ENCODE peak calls at places on chromosomes 13 and 19, in five cellular contexts. L is germinal center, H is cerebellar nuclear complex, P is T-helper 9 cell, N is activated T-cell treated with anti-CD3 and anti-CD28 coated beads for 1 hour. R is an unnamed sample.

GRCh38 chr13:113182046-113182445 is 23.6 kb downstream of the PROZ start:
- DNase-seq in L (no peak), H (no peak), N (no peak), P (no peak), R (no peak)

GRCh38 chr13:27161980-27162379 is 9.6 kb downstream of the USP12 start:
- DNase-seq in H (no peak), N (no peak), L (no peak), P (no peak), R (no peak)

GRCh38 chr13:49679244-49679643 is 12.0 kb downstream of the EBPL start:
- DNase-seq in L (no peak), N (no peak), H (no peak), P (no peak), R (no peak)

GRCh38 chr19:29878973-29879654 is 62.9 kb upstream of the URI1 start:
- DNase-seq in N (no peak), P (no peak), H (no peak), L (no peak), R (no peak)

GRCh38 chr13:113059891-113060290 is 45.7 kb upstream of the F7 start:
- DNase-seq in L (no peak), P (no peak), H (no peak), N (no peak), R (no peak)

GRCh38 chr19:1069009-1069779 is 2.2 kb downstream of the ARHGAP45 start:
- DNase-seq in N (peak; percentile 63), H (no peak), P (peak; percentile 57), L (peak; percentile 69), R (peak; percentile 63)

GRCh38 chr13:23579072-23579885 is 9.1 kb downstream of the TNFRSF19 start:
- DNase-seq in P (peak; percentile 89), H (no peak), N (peak; percentile 92), L (peak; percentile 91), R (peak; percentile 95)

GRCh38 chr19:1935484-1936208 is 5.3 kb upstream of the CSNK1G2 start:
- DNase-seq in N (no peak), H (no peak), P (no peak), L (peak; percentile 31), R (no peak)

GRCh38 chr19:5826531-5827341 is 12.8 kb downstream of the FUT6 start:
- DNase-seq in L (peak; percentile 62), N (no peak), H (no peak), P (peak; percentile 12), R (no peak)

GRCh38 chr13:49652691-49653305 is 24.5 kb downstream of the ARL11 start:
- DNase-seq in H (no peak), L (peak; percentile 36), N (no peak), P (no peak), R (no peak)

GRCh38 chr13:40024962-40025714 is 369.7 kb downstream of the COG6 start:
- DNase-seq in N (no peak), P (no peak), H (no peak), L (no peak), R (no peak)

GRCh38 chr19:50384685-50385535 is 763 bp downstream of the POLD1 start:
- DNase-seq in L (no peak), P (no peak), H (no peak), N (no peak), R (no peak)

GRCh38 chr19:32800757-32801156 is 68.8 kb downstream of the SLC7A9 start:
- DNase-seq in P (no peak), L (no peak), H (no peak), N (no peak), R (no peak)

GRCh38 chr13:40498461-40498860 is 168.0 kb downstream of the FOXO1 start:
- DNase-seq in P (no peak), L (no peak), H (no peak), N (no peak), R (no peak)

GRCh38 chr13:67635754-67636153 is 405.6 kb upstream of the PCDH9 start:
- DNase-seq in N (no peak), P (no peak), L (no peak), H (no peak), R (no peak)

GRCh38 chr13:113904411-113904810 is 40.5 kb upstream of the GAS6 start:
- DNase-seq in N (no peak), P (peak; percentile 9), L (no peak), H (no peak), R (no peak)

GRCh38 chr19:40744554-40745401 is 5.5 kb downstream of the ACTMAP start:
- DNase-seq in P (no peak), N (no peak), H (no peak), L (no peak), R (no peak)

GRCh38 chr13:106523566-106523965 is 11.9 kb downstream of the EFNB2 start:
- DNase-seq in N (no peak), H (no peak), L (no peak), P (no peak), R (no peak)

GRCh38 chr13:31160857-31161582 is 684 bp downstream of the HSPH1 start:
- DNase-seq in L (peak; percentile 71), N (peak; percentile 49), P (peak; percentile 25), H (no peak), R (peak; percentile 55)

GRCh38 chr19:39967561-39967960 is 3.4 kb upstream of the PSMC4 start:
- DNase-seq in H (no peak), P (no peak), N (no peak), L (no peak), R (no peak)

GRCh38 chr13:32168136-32168535 is 136.6 kb downstream of the FRY start:
- DNase-seq in H (no peak), P (no peak), N (no peak), L (no peak), R (no peak)

GRCh38 chr19:48169585-48169973 is 565 bp downstream of the LIG1 start:
- DNase-seq in P (peak; percentile 97), N (peak; percentile 97), L (peak; percentile 95), H (no peak), R (peak; percentile 85)

GRCh38 chr13:22262328-22262920 is 591.6 kb downstream of the FGF9 start:
- DNase-seq in P (no peak), L (no peak), H (no peak), N (no peak), R (no peak)

GRCh38 chr19:7152568-7152967 is 83.1 kb downstream of the ZNF557 start:
- DNase-seq in N (no peak), H (no peak), P (no peak), L (no peak), R (no peak)

GRCh38 chr13:103883152-103883551 is 816.9 kb upstream of the SLC10A2 start:
- DNase-seq in P (no peak), L (no peak), H (no peak), N (no peak), R (no peak)

GRCh38 chr19:42436006-42436405 is 6.7 kb downstream of the CXCL17 start:
- DNase-seq in H (no peak), N (no peak), P (no peak), L (no peak), R (no peak)

GRCh38 chr19:40274585-40275544 is 10.3 kb downstream of the AKT2 start:
- DNase-seq in H (no peak), L (peak; percentile 64), P (no peak), N (no peak), R (peak; percentile 21)

R was measured in activated B cell treated with CpG ODN at 0.5 μM for 24 hours.